ENCODE peak calls at places on chromosomes 5 and 9, in ten cellular contexts. S is effector CD4-positive, alpha-beta T cell; N is NCI-H1694; C is left ventricle myocardium superior; T is upper lobe of right lung; X is kidney glomerular epithelial cell; D is tibial artery; Z is EL; L is mesendoderm; M is hippocampal formation. A is an unnamed sample.

GRCh38 chr5:17763301-17763700 is 129.0 kb downstream of the TAF11L14 start:
- DNase-seq in N (no peak), T (no peak), Z (no peak), X (no peak), C (no peak), L (no peak), D (no peak), M (no peak), S (no peak), A (no peak)

GRCh38 chr5:170483701-170484458 is 19.9 kb upstream of the KCNIP1 start:
- DNase-seq in Z (peak), D (no peak), C (no peak), N (no peak), L (peak), S (no peak), T (no peak), M (no peak), X (no peak), A (no peak)

GRCh38 chr9:107242073-107243063 is 40.7 kb upstream of the RAD23B start:
- DNase-seq in D (no peak), L (peak), C (no peak), X (no peak), M (no peak), N (peak), S (no peak), Z (peak), T (no peak), A (no peak)

GRCh38 chr9:114025196-114025753 is 52.8 kb downstream of the AMBP start:
- DNase-seq in C (no peak), X (no peak), D (no peak), M (no peak), Z (peak), L (peak), N (no peak), T (no peak), S (no peak), A (no peak)

GRCh38 chr5:40518511-40518917 is 161.2 kb upstream of the PTGER4 start:
- DNase-seq in C (no peak), M (no peak), L (no peak), D (no peak), Z (peak), X (no peak), T (no peak), N (no peak), S (no peak), A (no peak)

GRCh38 chr9:126548312-126548711 is 65.4 kb upstream of the LMX1B start:
- DNase-seq in L (no peak), M (no peak), X (no peak), T (peak), Z (no peak), C (no peak), N (no peak), D (no peak), S (no peak), A (no peak)

GRCh38 chr5:81855576-81855975 is 104.7 kb upstream of the SSBP2 start:
- DNase-seq in D (no peak), N (peak), L (no peak), T (no peak), X (no peak), S (no peak), M (no peak), C (no peak), Z (no peak), A (no peak)

GRCh38 chr9:88092699-88093359 is 45.4 kb downstream of the SPATA31C2 start:
- DNase-seq in C (peak), X (no peak), S (no peak), L (peak), T (no peak), M (peak), Z (peak), N (no peak), D (no peak), A (no peak)

GRCh38 chr5:160284271-160284670 is 28.1 kb downstream of the CCNJL start:
- DNase-seq in M (no peak), C (no peak), S (no peak), Z (no peak), N (no peak), X (no peak), T (no peak), D (no peak), L (peak), A (no peak)

GRCh38 chr5:139399501-139400121 is 4.3 kb downstream of the SPATA24 start:
- DNase-seq in M (no peak), D (no peak), N (no peak), C (no peak), X (no peak), T (no peak), L (no peak), S (no peak), Z (no peak), A (no peak)

GRCh38 chr5:177416334-177416733 is 7.0 kb upstream of the F12 start:
- DNase-seq in C (no peak), X (no peak), D (peak), N (no peak), M (no peak), Z (no peak), T (peak), S (no peak), L (no peak), A (no peak)

GRCh38 chr5:374631-375335 is 53.3 kb downstream of the AHRR start:
- DNase-seq in S (no peak), M (no peak), N (no peak), C (peak), L (no peak), T (peak), X (no peak), D (no peak), Z (no peak), A (no peak)

GRCh38 chr5:146703899-146704298 is 174.7 kb downstream of the PPP2R2B start:
- DNase-seq in L (no peak), M (no peak), N (no peak), Z (peak), T (no peak), C (no peak), D (no peak), S (no peak), X (peak), A (no peak)

GRCh38 chr9:72292184-72292787 is 72.7 kb downstream of the ZFAND5 start:
- DNase-seq in C (no peak), Z (peak), S (no peak), D (no peak), X (peak), L (no peak), T (no peak), M (no peak), N (peak), A (no peak)

GRCh38 chr5:159768243-159768642 is 148.0 kb upstream of the ADRA1B start:
- DNase-seq in C (no peak), S (no peak), X (no peak), Z (peak), N (no peak), T (no peak), M (no peak), L (peak), D (no peak), A (no peak)

GRCh38 chr9:134217431-134218210 is 53.3 kb upstream of the RNU6ATAC start:
- DNase-seq in S (no peak), C (no peak), Z (no peak), D (no peak), T (peak), X (no peak), N (no peak), M (no peak), L (peak), A (no peak)

GRCh38 chr9:79053613-79054012 is 518.2 kb upstream of the TLE4 start:
- DNase-seq in Z (peak), C (no peak), D (no peak), S (no peak), T (no peak), M (no peak), X (no peak), L (no peak), N (peak), A (no peak)

A was measured in T follicular helper cell.